ENCODE peak calls at places on chromosomes 1 and 21, in eight cellular contexts. One of them, this sample, is unnamed.

GRCh38 chr1:199861020-199861795 is 166.3 kb upstream of the NR5A2 start:
- DNase-seq in adrenal gland: no peak
- DNase-seq in AG10803: peak
- DNase-seq in gastrocnemius medialis: no peak
- DNase-seq in sigmoid colon: no peak
- DNase-seq in GM06990: no peak
- DNase-seq in cardiac muscle cell: no peak
- DNase-seq in HFF-Myc: no peak
- DNase-seq in this sample: no peak

GRCh38 chr21:33237446-33237845 is 7.7 kb downstream of the IFNAR2 start:
- DNase-seq in adrenal gland: no peak
- DNase-seq in GM06990: no peak
- DNase-seq in AG10803: no peak
- DNase-seq in sigmoid colon: no peak
- DNase-seq in HFF-Myc: no peak
- DNase-seq in cardiac muscle cell: no peak
- DNase-seq in gastrocnemius medialis: no peak
- DNase-seq in this sample: no peak

GRCh38 chr1:237901284-237901870 is 10.7 kb upstream of the ZP4 start:
- DNase-seq in sigmoid colon: no peak
- DNase-seq in HFF-Myc: no peak
- DNase-seq in cardiac muscle cell: peak
- DNase-seq in gastrocnemius medialis: no peak
- DNase-seq in AG10803: no peak
- DNase-seq in GM06990: no peak
- DNase-seq in adrenal gland: peak
- DNase-seq in this sample: no peak

GRCh38 chr1:207335695-207336363 is 14.4 kb downstream of the CD55 start:
- DNase-seq in sigmoid colon: no peak
- DNase-seq in gastrocnemius medialis: peak
- DNase-seq in adrenal gland: peak
- DNase-seq in cardiac muscle cell: no peak
- DNase-seq in AG10803: peak
- DNase-seq in GM06990: peak
- DNase-seq in HFF-Myc: no peak
- DNase-seq in this sample: no peak

GRCh38 chr1:116099379-116099778 is 11.8 kb upstream of the MAB21L3 start:
- DNase-seq in HFF-Myc: no peak
- DNase-seq in adrenal gland: no peak
- DNase-seq in AG10803: no peak
- DNase-seq in GM06990: no peak
- DNase-seq in gastrocnemius medialis: no peak
- DNase-seq in cardiac muscle cell: no peak
- DNase-seq in sigmoid colon: no peak
- DNase-seq in this sample: no peak

GRCh38 chr1:226831953-226832352 is 38.5 kb upstream of the PSEN2 start:
- DNase-seq in sigmoid colon: no peak
- DNase-seq in adrenal gland: no peak
- DNase-seq in HFF-Myc: no peak
- DNase-seq in AG10803: no peak
- DNase-seq in GM06990: no peak
- DNase-seq in gastrocnemius medialis: no peak
- DNase-seq in cardiac muscle cell: no peak
- DNase-seq in this sample: no peak

GRCh38 chr1:30407862-30408580 is 315.4 kb downstream of the MATN1 start:
- DNase-seq in GM06990: no peak
- DNase-seq in cardiac muscle cell: no peak
- DNase-seq in gastrocnemius medialis: no peak
- DNase-seq in AG10803: no peak
- DNase-seq in adrenal gland: no peak
- DNase-seq in HFF-Myc: no peak
- DNase-seq in sigmoid colon: peak
- DNase-seq in this sample: peak

GRCh38 chr1:9836632-9836960 is 12.8 kb upstream of the CLSTN1 start:
- DNase-seq in HFF-Myc: no peak
- DNase-seq in gastrocnemius medialis: no peak
- DNase-seq in cardiac muscle cell: no peak
- DNase-seq in AG10803: no peak
- DNase-seq in sigmoid colon: peak
- DNase-seq in GM06990: no peak
- DNase-seq in adrenal gland: no peak
- DNase-seq in this sample: no peak

GRCh38 chr1:25568090-25568833 is 24.9 kb downstream of the LDLRAP1 start:
- DNase-seq in HFF-Myc: no peak
- DNase-seq in cardiac muscle cell: no peak
- DNase-seq in gastrocnemius medialis: peak
- DNase-seq in adrenal gland: peak
- DNase-seq in GM06990: no peak
- DNase-seq in AG10803: peak
- DNase-seq in sigmoid colon: peak
- DNase-seq in this sample: no peak

GRCh38 chr21:43282358-43283120 is 113.7 kb downstream of the CRYAA start:
- DNase-seq in AG10803: no peak
- DNase-seq in cardiac muscle cell: no peak
- DNase-seq in sigmoid colon: no peak
- DNase-seq in GM06990: no peak
- DNase-seq in adrenal gland: no peak
- DNase-seq in HFF-Myc: no peak
- DNase-seq in gastrocnemius medialis: no peak
- DNase-seq in this sample: no peak

GRCh38 chr1:224212618-224213037 is 29.6 kb downstream of the DEGS1 start:
- DNase-seq in sigmoid colon: peak
- DNase-seq in gastrocnemius medialis: no peak
- DNase-seq in adrenal gland: no peak
- DNase-seq in AG10803: no peak
- DNase-seq in cardiac muscle cell: no peak
- DNase-seq in HFF-Myc: no peak
- DNase-seq in GM06990: no peak
- DNase-seq in this sample: no peak

GRCh38 chr1:50060279-50060678 is 36.5 kb upstream of the AGBL4 start:
- DNase-seq in adrenal gland: peak
- DNase-seq in gastrocnemius medialis: no peak
- DNase-seq in sigmoid colon: no peak
- DNase-seq in GM06990: no peak
- DNase-seq in AG10803: no peak
- DNase-seq in cardiac muscle cell: no peak
- DNase-seq in HFF-Myc: no peak
- DNase-seq in this sample: no peak

GRCh38 chr1:103547840-103548239 is 22.3 kb downstream of the RNPC3 start:
- DNase-seq in sigmoid colon: no peak
- DNase-seq in cardiac muscle cell: no peak
- DNase-seq in gastrocnemius medialis: no peak
- DNase-seq in GM06990: no peak
- DNase-seq in adrenal gland: no peak
- DNase-seq in HFF-Myc: no peak
- DNase-seq in AG10803: no peak
- DNase-seq in this sample: no peak

GRCh38 chr1:1332774-1333480 is 1.8 kb downstream of the TAS1R3 start:
- DNase-seq in gastrocnemius medialis: no peak
- DNase-seq in sigmoid colon: no peak
- DNase-seq in adrenal gland: no peak
- DNase-seq in AG10803: no peak
- DNase-seq in cardiac muscle cell: no peak
- DNase-seq in GM06990: no peak
- DNase-seq in HFF-Myc: no peak
- DNase-seq in this sample: no peak

GRCh38 chr21:36613064-36613463 is 85.9 kb upstream of the SIM2 start:
- DNase-seq in cardiac muscle cell: no peak
- DNase-seq in HFF-Myc: no peak
- DNase-seq in GM06990: no peak
- DNase-seq in sigmoid colon: no peak
- DNase-seq in adrenal gland: no peak
- DNase-seq in gastrocnemius medialis: no peak
- DNase-seq in AG10803: no peak
- DNase-seq in this sample: no peak

GRCh38 chr1:153942766-153943549 is 3.6 kb downstream of the DENND4B start:
- DNase-seq in HFF-Myc: no peak
- DNase-seq in gastrocnemius medialis: no peak
- DNase-seq in sigmoid colon: no peak
- DNase-seq in AG10803: no peak
- DNase-seq in GM06990: no peak
- DNase-seq in cardiac muscle cell: no peak
- DNase-seq in adrenal gland: no peak
- DNase-seq in this sample: no peak

GRCh38 chr1:153945131-153945794 is 1.3 kb downstream of the DENND4B start:
- DNase-seq in sigmoid colon: peak
- DNase-seq in gastrocnemius medialis: peak
- DNase-seq in adrenal gland: peak
- DNase-seq in GM06990: peak
- DNase-seq in AG10803: peak
- DNase-seq in HFF-Myc: no peak
- DNase-seq in cardiac muscle cell: peak
- DNase-seq in this sample: peak

GRCh38 chr1:153944005-153944821 is 2.3 kb downstream of the DENND4B start:
- DNase-seq in cardiac muscle cell: no peak
- DNase-seq in gastrocnemius medialis: no peak
- DNase-seq in adrenal gland: no peak
- DNase-seq in HFF-Myc: no peak
- DNase-seq in sigmoid colon: no peak
- DNase-seq in AG10803: no peak
- DNase-seq in GM06990: no peak
- DNase-seq in this sample: no peak

GRCh38 chr1:153945795-153946621 is 510 bp downstream of the DENND4B start:
- DNase-seq in GM06990: peak
- DNase-seq in AG10803: peak
- DNase-seq in HFF-Myc: no peak
- DNase-seq in adrenal gland: peak
- DNase-seq in gastrocnemius medialis: peak
- DNase-seq in sigmoid colon: peak
- DNase-seq in cardiac muscle cell: peak
- DNase-seq in this sample: peak

GRCh38 chr1:153944822-153945117 is 1.7 kb downstream of the DENND4B start:
- DNase-seq in AG10803: no peak
- DNase-seq in cardiac muscle cell: no peak
- DNase-seq in adrenal gland: no peak
- DNase-seq in GM06990: no peak
- DNase-seq in sigmoid colon: no peak
- DNase-seq in gastrocnemius medialis: no peak
- DNase-seq in HFF-Myc: no peak
- DNase-seq in this sample: no peak
- H3K4me3 ChIP-seq in AG10803: peak
- H3K4me3 ChIP-seq in cardiac muscle cell: peak
- H3K4me3 ChIP-seq in adrenal gland: peak
- H3K4me3 ChIP-seq in GM06990: peak
- H3K4me3 ChIP-seq in sigmoid colon: peak
- H3K4me3 ChIP-seq in gastrocnemius medialis: peak
- H3K4me3 ChIP-seq in HFF-Myc: peak
- H3K4me3 ChIP-seq in this sample: peak

GRCh38 chr21:44489962-44490361 is 34.7 kb downstream of the LRRC3 start:
- DNase-seq in HFF-Myc: no peak
- DNase-seq in sigmoid colon: no peak
- DNase-seq in adrenal gland: no peak
- DNase-seq in AG10803: no peak
- DNase-seq in gastrocnemius medialis: no peak
- DNase-seq in GM06990: no peak
- DNase-seq in cardiac muscle cell: no peak
- DNase-seq in this sample: no peak
- TF ChIP-seq CTCF in HFF-Myc: peak
- TF ChIP-seq CTCF in sigmoid colon: no peak
- TF ChIP-seq CTCF in adrenal gland: no peak
- TF ChIP-seq CTCF in AG10803: no peak
- TF ChIP-seq CTCF in gastrocnemius medialis: no peak
- TF ChIP-seq CTCF in GM06990: peak
- TF ChIP-seq CTCF in cardiac muscle cell: peak
- TF ChIP-seq CTCF in this sample: no peak

GRCh38 chr1:240001177-240001740 is 90.4 kb upstream of the FMN2 start:
- DNase-seq in cardiac muscle cell: no peak
- DNase-seq in gastrocnemius medialis: no peak
- DNase-seq in adrenal gland: no peak
- DNase-seq in GM06990: no peak
- DNase-seq in sigmoid colon: no peak
- DNase-seq in AG10803: no peak
- DNase-seq in HFF-Myc: no peak
- DNase-seq in this sample: no peak

GRCh38 chr1:239997515-239998311 is 94.0 kb upstream of the FMN2 start:
- DNase-seq in gastrocnemius medialis: no peak
- DNase-seq in cardiac muscle cell: peak
- DNase-seq in adrenal gland: no peak
- DNase-seq in AG10803: no peak
- DNase-seq in sigmoid colon: no peak
- DNase-seq in GM06990: no peak
- DNase-seq in HFF-Myc: no peak
- DNase-seq in this sample: no peak

GRCh38 chr1:239999170-239999569 is 92.5 kb upstream of the FMN2 start:
- DNase-seq in cardiac muscle cell: no peak
- DNase-seq in GM06990: no peak
- DNase-seq in HFF-Myc: no peak
- DNase-seq in sigmoid colon: no peak
- DNase-seq in AG10803: no peak
- DNase-seq in gastrocnemius medialis: no peak
- DNase-seq in adrenal gland: no peak
- DNase-seq in this sample: no peak

GRCh38 chr1:239998312-239998649 is 93.4 kb upstream of the FMN2 start:
- DNase-seq in cardiac muscle cell: no peak
- DNase-seq in sigmoid colon: no peak
- DNase-seq in HFF-Myc: no peak
- DNase-seq in GM06990: no peak
- DNase-seq in adrenal gland: no peak
- DNase-seq in gastrocnemius medialis: no peak
- DNase-seq in AG10803: no peak
- DNase-seq in this sample: no peak

GRCh38 chr1:240000634-240001033 is 91.0 kb upstream of the FMN2 start:
- DNase-seq in AG10803: peak
- DNase-seq in adrenal gland: no peak
- DNase-seq in gastrocnemius medialis: no peak
- DNase-seq in GM06990: no peak
- DNase-seq in sigmoid colon: no peak
- DNase-seq in HFF-Myc: no peak
- DNase-seq in cardiac muscle cell: no peak
- DNase-seq in this sample: no peak
- H3K4me3 ChIP-seq in AG10803: no peak
- H3K4me3 ChIP-seq in adrenal gland: no peak
- H3K4me3 ChIP-seq in gastrocnemius medialis: no peak
- H3K4me3 ChIP-seq in GM06990: no peak
- H3K4me3 ChIP-seq in sigmoid colon: no peak
- H3K4me3 ChIP-seq in HFF-Myc: no peak
- H3K4me3 ChIP-seq in cardiac muscle cell: no peak
- H3K4me3 ChIP-seq in this sample: no peak

DNA sequence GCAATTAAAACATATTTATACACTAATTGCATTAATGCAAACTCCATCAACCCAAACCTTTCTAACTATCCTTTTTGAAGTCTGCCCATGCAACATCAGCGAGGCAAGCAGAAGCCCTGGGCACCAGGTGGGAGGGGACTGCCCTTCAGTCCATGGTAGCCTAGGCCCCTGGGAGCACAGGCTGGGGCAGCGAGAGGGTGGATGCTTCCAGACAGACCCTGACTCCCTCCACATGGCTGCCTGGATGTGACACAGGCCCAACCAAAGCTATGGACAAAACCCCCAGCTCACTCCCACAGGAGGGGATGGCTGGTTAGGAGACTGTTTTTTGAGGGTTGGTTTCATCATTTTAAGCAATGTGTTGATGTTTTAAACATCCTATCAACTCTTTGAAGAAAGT is 17.8 kb upstream of the LRRC47 start:
- DNase-seq in adrenal gland: no peak
- DNase-seq in sigmoid colon: peak
- DNase-seq in cardiac muscle cell: no peak
- DNase-seq in AG10803: no peak
- DNase-seq in HFF-Myc: no peak
- DNase-seq in GM06990: no peak
- DNase-seq in gastrocnemius medialis: no peak
- DNase-seq in this sample: no peak
- TF ChIP-seq CTCF in adrenal gland: no peak
- TF ChIP-seq CTCF in sigmoid colon: no peak
- TF ChIP-seq CTCF in cardiac muscle cell: no peak
- TF ChIP-seq CTCF in AG10803: no peak
- TF ChIP-seq CTCF in HFF-Myc: no peak
- TF ChIP-seq CTCF in GM06990: no peak
- TF ChIP-seq CTCF in gastrocnemius medialis: no peak
- TF ChIP-seq CTCF in this sample: no peak